ENCODE peak calls at places on chromosomes 6 and 20, in six cellular contexts. I, F, O, D, Q and G are unnamed samples.

GRCh38 chr6:114304304-114304887 is 38.4 kb downstream of the HS3ST5 start:
- DNase-seq in I (peak; percentile 1), F (no peak), O (no peak), D (no peak), Q (peak; percentile 6), G (no peak)

GRCh38 chr6:155274533-155274932 is 10.7 kb downstream of the CLDN20 start:
- DNase-seq in I (no peak), F (no peak), O (no peak), D (no peak), Q (no peak), G (no peak)

GRCh38 chr6:152206072-152206818 is 398.8 kb downstream of the ESR1 start:
- DNase-seq in I (peak; percentile 7), F (peak; percentile 57), O (peak; percentile 12), D (no peak), Q (no peak), G (peak; percentile 47)

GRCh38 chr20:10674684-10675455 is 1.1 kb upstream of the JAG1 start:
- DNase-seq in I (peak; percentile 78), F (peak; percentile 93), O (peak; percentile 94), D (no peak), Q (peak; percentile 12), G (no peak)

GRCh38 chr6:34246563-34247391 is 2.0 kb downstream of the SMIM29 start:
- DNase-seq in I (no peak), F (peak; percentile 49), O (peak; percentile 66), D (no peak), Q (no peak), G (peak; percentile 38)

GRCh38 chr6:156852147-156852857 is 75.1 kb downstream of the ARID1B start:
- DNase-seq in I (no peak), F (no peak), O (no peak), D (no peak), Q (no peak), G (no peak)

GRCh38 chr6:137823826-137824501 is 43.1 kb upstream of the TNFAIP3 start:
- DNase-seq in I (no peak), F (peak; percentile 7), O (no peak), D (peak; percentile 44), Q (no peak), G (peak; percentile 54)

GRCh38 chr6:132548746-132549463 is 3.6 kb upstream of the TAAR8 start:
- DNase-seq in I (no peak), F (peak; percentile 6), O (no peak), D (no peak), Q (no peak), G (no peak)

GRCh38 chr6:39929039-39929732 is 5.1 kb downstream of the MOCS1 start:
- DNase-seq in I (no peak), F (no peak), O (no peak), D (no peak), Q (no peak), G (no peak)

GRCh38 chr6:21537660-21538059 is 55.9 kb upstream of the SOX4 start:
- DNase-seq in I (no peak), F (no peak), O (no peak), D (no peak), Q (no peak), G (no peak)

GRCh38 chr20:49608752-49609670 is 41.1 kb upstream of the PTGIS start:
- DNase-seq in I (peak; percentile 93), F (peak; percentile 83), O (peak; percentile 75), D (no peak), Q (peak; percentile 45), G (peak; percentile 71)

GRCh38 chr20:63501818-63502670 is 3.2 kb upstream of the EEF1A2 start:
- DNase-seq in I (no peak), F (peak; percentile 48), O (no peak), D (no peak), Q (no peak), G (peak; percentile 2)

GRCh38 chr20:39289831-39290230 is 327.7 kb downstream of the DHX35 start:
- DNase-seq in I (no peak), F (no peak), O (no peak), D (no peak), Q (no peak), G (no peak)

GRCh38 chr6:69098910-69099309 is 463.8 kb downstream of the ADGRB3 start:
- DNase-seq in I (no peak), F (no peak), O (no peak), D (no peak), Q (no peak), G (no peak)

GRCh38 chr6:150622941-150623874 is 23.5 kb downstream of the PLEKHG1 start:
- DNase-seq in I (no peak), F (no peak), O (no peak), D (no peak), Q (no peak), G (no peak)

GRCh38 chr6:2918936-2919335 is 15.8 kb upstream of the SERPINB9 start:
- DNase-seq in I (no peak), F (no peak), O (no peak), D (no peak), Q (no peak), G (no peak)

GRCh38 chr6:40307712-40308111 is 279.5 kb downstream of the LRFN2 start:
- DNase-seq in I (no peak), F (no peak), O (no peak), D (no peak), Q (no peak), G (no peak)

GRCh38 chr6:72864236-72864635 is 242.4 kb downstream of the KCNQ5 start:
- DNase-seq in I (no peak), F (no peak), O (no peak), D (no peak), Q (no peak), G (no peak)